ENCODE peak calls at places on chromosomes 4 and X, in six cellular contexts. P is NCI-H1694; H is stimulated activated CD4-positive, alpha-beta T cell treated with anti-CD3 and anti-CD28 coated beads, Interleukin-2, amount 100 ng/mL, for 48 hours; Z is sigmoid colon; C is fibroblast of the aortic adventitia; W is NCI-H1417. X is an unnamed sample.

GRCh38 chrX:2385224-2385623 is 115.6 kb downstream of the DHRSX start:
- DNase-seq in P (no peak), H (no peak), Z (no peak), C (peak; percentile 78), W (no peak), X (no peak)

GRCh38 chr4:77104405-77105292 is 28.9 kb upstream of the CCNI start:
- DNase-seq in P (no peak), H (no peak), Z (peak; percentile 89), C (peak; percentile 32), W (peak; percentile 23), X (no peak)

GRCh38 chr4:112895785-112896184 is 153.7 kb upstream of the ANK2 start:
- DNase-seq in P (no peak), H (no peak), Z (no peak), C (peak; percentile 11), W (no peak), X (no peak)

GRCh38 chr4:168575473-168575872 is 78.6 kb downstream of the PALLD start:
- DNase-seq in P (no peak), H (no peak), Z (no peak), C (no peak), W (no peak), X (no peak)

GRCh38 chr4:1566838-1567518 is 117.1 kb downstream of the FAM53A start:
- DNase-seq in P (no peak), H (no peak), Z (peak; percentile 63), C (no peak), W (no peak), X (no peak)

GRCh38 chr4:102623622-102624021 is 122.5 kb downstream of the NFKB1 start:
- DNase-seq in P (no peak), H (no peak), Z (no peak), C (peak; percentile 67), W (peak; percentile 84), X (no peak)

GRCh38 chrX:56797966-56798711 is 69.1 kb downstream of the NBDY start:
- DNase-seq in P (no peak), H (no peak), Z (peak; percentile 56), C (peak; percentile 52), W (no peak), X (no peak)

GRCh38 chrX:135315864-135316263 is 6.6 kb downstream of the ETDC start:
- DNase-seq in P (no peak), H (no peak), Z (no peak), C (no peak), W (no peak), X (no peak)

GRCh38 chr4:88063634-88064296 is 56.3 kb downstream of the PKD2 start:
- DNase-seq in P (no peak), H (no peak), Z (no peak), C (no peak), W (no peak), X (no peak)

GRCh38 chrX:154351183-154352011 is 23.0 kb downstream of the FLNA start:
- DNase-seq in P (no peak), H (no peak), Z (no peak), C (no peak), W (no peak), X (no peak)

GRCh38 chr4:184282895-184283654 is 65.4 kb upstream of the ENPP6 start:
- DNase-seq in P (no peak), H (no peak), Z (no peak), C (no peak), W (peak; percentile 65), X (no peak)

GRCh38 chr4:137693641-137694040 is 161.3 kb upstream of the PCDH18 start:
- DNase-seq in P (no peak), H (no peak), Z (no peak), C (peak; percentile 51), W (no peak), X (no peak)

GRCh38 chr4:55826986-55827385 is 7.4 kb downstream of the EXOC1L start:
- DNase-seq in P (no peak), H (no peak), Z (no peak), C (no peak), W (no peak), X (no peak)

GRCh38 chrX:23803931-23804381 is 21.0 kb downstream of the SAT1 start:
- DNase-seq in P (no peak), H (no peak), Z (peak; percentile 67), C (peak; percentile 78), W (no peak), X (no peak)

GRCh38 chr4:15847746-15848145 is 69.6 kb downstream of the CD38 start:
- DNase-seq in P (no peak), H (no peak), Z (no peak), C (no peak), W (no peak), X (no peak)

GRCh38 chr4:176052744-176053143 is 12.9 kb upstream of the WDR17 start:
- DNase-seq in P (no peak), H (no peak), Z (no peak), C (no peak), W (no peak), X (no peak)

GRCh38 chr4:65175585-65175984 is 494.7 kb downstream of the EPHA5 start:
- DNase-seq in P (no peak), H (no peak), Z (no peak), C (no peak), W (no peak), X (no peak)

GRCh38 chr4:95170176-95170575 is 378.6 kb downstream of the UNC5C start:
- DNase-seq in P (no peak), H (no peak), Z (no peak), C (no peak), W (no peak), X (no peak)

GRCh38 chr4:2861631-2862436 is 18.2 kb downstream of the ADD1 start:
- DNase-seq in P (no peak), H (no peak), Z (no peak), C (no peak), W (no peak), X (no peak)

X was measured in activated gamma-delta T cell treated with anti-CD3 and anti-CD28 coated beads, Interleukin-2, amount 50 U/mL, for 16 hours.